ENCODE peak calls at places on chromosomes 2 and 18, in ten cellular contexts. X, A, K, N, W, E, S, O, G and L are unnamed samples. For H3K4me1, the result is how much of the 10 kb centered on the place peaks cover.

GRCh38 chr18:36186461-36187137 is 698 bp upstream of the MOCOS start:
- DNase-seq in X (no peak), A (peak), K (no peak), N (peak), W (peak), E (no peak), S (peak), O (no peak), G (no peak), L (no peak)

GRCh38 chr2:20475567-20475952 is 28.7 kb downstream of the RHOB start:
- DNase-seq in X (no peak), A (no peak), K (no peak), N (no peak), W (no peak), E (no peak), S (no peak), O (no peak), G (no peak), L (no peak)

GRCh38 chr2:29724282-29724681 is 197.1 kb downstream of the ALK start:
- DNase-seq in X (no peak), A (no peak), K (no peak), N (no peak), W (no peak), E (no peak), S (no peak), O (no peak), G (no peak), L (no peak)

GRCh38 chr2:147110317-147110716 is 734.5 kb upstream of the ACVR2A start:
- DNase-seq in X (no peak), A (no peak), K (peak), N (no peak), W (no peak), E (no peak), S (no peak), O (no peak), G (no peak), L (no peak)

GRCh38 chr2:158772306-158773078 is 22.6 kb upstream of the DAPL1 start:
- DNase-seq in X (no peak), A (no peak), K (no peak), N (no peak), W (no peak), E (no peak), S (no peak), O (no peak), G (no peak), L (no peak)

GRCh38 chr2:54503192-54503591 is 47.1 kb downstream of the SPTBN1 start:
- DNase-seq in X (no peak), A (peak), K (no peak), N (no peak), W (no peak), E (peak), S (no peak), O (no peak), G (peak), L (no peak)

GRCh38 chr2:37645363-37645762 is 26.1 kb downstream of the CDC42EP3 start:
- DNase-seq in X (no peak), A (peak), K (peak), N (no peak), W (no peak), E (peak), S (no peak), O (no peak), G (no peak), L (no peak)

GRCh38 chr2:132923787-132924186 is 253.8 kb upstream of the LYPD1 start:
- DNase-seq in X (no peak), A (no peak), K (peak), N (no peak), W (no peak), E (no peak), S (no peak), O (no peak), G (no peak), L (no peak)

GRCh38 chr2:173299764-173300163 is 54.9 kb upstream of the CDCA7 start:
- DNase-seq in X (no peak), A (no peak), K (no peak), N (no peak), W (no peak), E (no peak), S (no peak), O (no peak), G (no peak), L (no peak)

GRCh38 chr2:89841476-89841840 is 1150.0 kb downstream of the RPIA start:
- DNase-seq in X (no peak), A (no peak), K (no peak), N (no peak), W (no peak), E (no peak), S (no peak), O (no peak), G (no peak), L (no peak)

GRCh38 chr2:225841314-225841713 is 441.8 kb downstream of the NYAP2 start:
- DNase-seq in X (no peak), A (no peak), K (peak), N (no peak), W (no peak), E (no peak), S (no peak), O (no peak), G (no peak), L (no peak)

GRCh38 chr18:49023938-49024341 is 73.2 kb upstream of the SMAD7 start:
- DNase-seq in X (no peak), A (no peak), K (no peak), N (peak), W (no peak), E (peak), S (peak), O (no peak), G (peak), L (no peak)
- H3K4me1 ChIP-seq in X (under half), A (under half), K (under half), N (under half), W (under half), E (under half), S (under half), O (under half), G (half or more), L (under half)

DNA sequence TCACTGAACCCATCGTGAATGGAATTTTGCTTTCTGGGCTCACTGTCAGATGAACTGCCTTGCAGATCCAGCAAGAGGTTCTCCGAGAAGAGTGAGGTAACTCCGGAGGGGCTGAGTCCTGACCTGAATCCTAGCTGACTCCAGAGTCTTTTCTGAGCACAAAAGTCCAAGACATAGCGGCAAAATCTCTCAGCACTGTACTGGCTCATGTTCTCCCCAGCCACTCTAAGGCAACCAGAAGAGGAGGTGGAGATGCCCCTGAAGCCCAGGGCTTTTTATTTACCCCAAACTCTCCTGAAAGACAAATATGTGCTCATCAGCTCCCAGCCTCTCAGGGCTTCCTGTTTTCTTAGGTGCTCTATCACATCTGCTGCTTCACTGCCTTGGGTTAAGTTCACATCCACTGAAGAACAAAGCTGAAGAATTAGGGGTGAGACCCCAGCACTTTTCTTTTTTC is 221.8 kb downstream of the MREG start:
- DNase-seq in X (no peak), A (no peak), K (no peak), N (no peak), W (no peak), E (no peak), S (no peak), O (no peak), G (no peak), L (no peak)
- H3K4me1 ChIP-seq in X (under half), A (under half), K (under half), N (under half), W (under half), E (under half), S (under half), O (under half), G (under half), L (under half)

DNA sequence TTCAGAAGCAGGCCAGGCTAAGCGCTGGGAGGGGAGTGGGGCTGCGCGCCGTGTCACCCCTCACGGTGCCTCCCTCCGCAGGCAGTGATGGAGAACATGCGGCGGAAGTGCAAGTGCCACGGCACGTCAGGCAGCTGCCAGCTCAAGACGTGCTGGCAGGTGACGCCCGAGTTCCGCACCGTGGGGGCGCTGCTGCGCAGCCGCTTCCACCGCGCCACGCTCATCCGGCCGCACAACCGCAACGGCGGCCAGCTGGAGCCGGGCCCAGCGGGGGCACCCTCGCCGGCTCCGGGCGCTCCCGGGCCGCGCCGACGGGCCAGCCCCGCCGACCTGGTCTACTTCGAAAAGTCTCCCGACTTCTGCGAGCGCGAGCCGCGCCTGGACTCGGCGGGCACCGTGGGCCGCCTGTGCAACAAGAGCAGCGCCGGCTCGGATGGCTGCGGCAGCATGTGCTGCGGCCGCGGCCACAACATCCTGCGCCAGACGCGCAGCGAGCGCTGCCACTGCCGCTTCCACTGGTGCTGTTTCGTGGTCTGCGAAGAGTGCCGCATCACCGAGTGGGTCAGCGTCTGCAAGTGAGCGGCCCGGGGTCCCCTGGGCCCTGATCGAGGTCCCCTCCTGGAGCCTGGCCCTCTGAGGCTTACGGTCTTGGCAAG is 12.2 kb downstream of the WNT10A start:
- DNase-seq in X (peak), A (peak), K (peak), N (peak), W (peak), E (no peak), S (peak), O (no peak), G (peak), L (no peak)
- H3K4me1 ChIP-seq in X (half or more), A (half or more), K (under half), N (under half), W (under half), E (under half), S (under half), O (half or more), G (half or more), L (under half)

GRCh38 chr2:196172976-196173375 is 1.6 kb upstream of the STK17B start:
- DNase-seq in X (no peak), A (no peak), K (no peak), N (no peak), W (no peak), E (no peak), S (no peak), O (no peak), G (no peak), L (no peak)

GRCh38 chr2:196174424-196174823 is 3.0 kb upstream of the STK17B start:
- DNase-seq in X (no peak), A (no peak), K (no peak), N (no peak), W (no peak), E (no peak), S (no peak), O (no peak), G (peak), L (no peak)

GRCh38 chr2:196173505-196173904 is 2.1 kb upstream of the STK17B start:
- DNase-seq in X (no peak), A (no peak), K (peak), N (no peak), W (no peak), E (no peak), S (no peak), O (no peak), G (no peak), L (no peak)

GRCh38 chr2:196176142-196176738 is 4.9 kb upstream of the STK17B start:
- DNase-seq in X (no peak), A (peak), K (no peak), N (peak), W (no peak), E (no peak), S (no peak), O (no peak), G (peak), L (no peak)

DNA sequence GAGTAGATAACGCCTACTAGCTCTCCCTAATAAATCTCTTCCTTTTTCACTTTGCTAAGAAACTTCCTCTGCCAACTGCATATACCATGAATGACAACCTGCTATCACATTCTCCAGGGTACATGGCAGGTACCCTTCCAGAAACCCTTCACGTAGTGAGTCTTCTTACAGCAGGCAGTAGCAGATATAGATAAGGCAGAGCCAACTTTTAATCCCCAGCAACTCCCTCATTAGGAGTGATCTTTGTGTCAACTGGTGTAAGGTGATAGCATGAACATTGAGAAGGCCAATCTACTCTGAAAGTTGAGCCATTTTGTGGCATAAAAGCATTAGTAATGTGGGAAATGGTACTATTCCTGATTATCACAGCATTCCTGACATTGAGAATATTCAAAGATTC is 5.7 kb upstream of the STK17B start:
- DNase-seq in X (no peak), A (no peak), K (no peak), N (no peak), W (no peak), E (no peak), S (no peak), O (no peak), G (peak), L (no peak)
- H3K4me1 ChIP-seq in X (under half), A (half or more), K (under half), N (under half), W (under half), E (under half), S (under half), O (under half), G (half or more), L (under half)

DNA sequence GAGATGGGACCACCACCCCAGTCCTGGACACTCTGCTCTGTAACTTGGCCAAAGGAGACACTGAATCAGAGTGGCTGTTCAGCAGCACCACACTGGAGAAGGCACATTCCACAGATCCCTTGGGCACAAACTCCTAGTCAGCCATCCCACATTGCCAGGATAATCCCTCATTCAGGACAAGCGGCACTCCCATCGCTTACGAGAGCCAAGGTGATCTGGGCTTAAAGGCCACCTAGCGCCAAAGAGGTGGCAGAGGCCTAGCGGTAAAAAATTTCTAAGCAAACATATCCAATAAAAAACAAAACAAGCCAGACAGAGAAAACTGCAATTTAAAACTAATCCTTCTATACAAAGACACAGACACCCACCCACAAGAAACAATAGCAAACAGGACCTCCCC is 62.2 kb downstream of the EPB41L3 start:
- DNase-seq in X (no peak), A (no peak), K (no peak), N (no peak), W (no peak), E (no peak), S (no peak), O (no peak), G (no peak), L (no peak)
- H3K4me1 ChIP-seq in X (under half), A (under half), K (under half), N (under half), W (under half), E (under half), S (under half), O (under half), G (under half), L (under half)